ENCODE peak calls at places on chromosome 7, in ten cellular contexts. R is ACHN, O is RPMI7951, S is activated T-cell treated with anti-CD3 and anti-CD28 coated beads for 1 hour, I is GM13976, Z is mesothelial cell of epicardium, Y is SHP77, W is astrocyte of the cerebellum, D is HuH-7, M is globus pallidus. P is an unnamed sample.

GRCh38 chr7:99623702-99624447 is 7.1 kb downstream of the ZSCAN25 start:
- DNase-seq in R (no peak), O (no peak), S (no peak), I (no peak), Z (no peak), Y (no peak), W (no peak), D (no peak), M (no peak), P (no peak)

GRCh38 chr7:963236-964078 is 9.0 kb upstream of the ADAP1 start:
- DNase-seq in R (no peak), O (no peak), S (no peak), I (no peak), Z (no peak), Y (peak; percentile 74), W (no peak), D (no peak), M (no peak), P (no peak)

GRCh38 chr7:70481717-70482116 is 650.2 kb upstream of the GALNT17 start:
- DNase-seq in R (no peak), O (no peak), S (no peak), I (no peak), Z (no peak), Y (no peak), W (no peak), D (no peak), M (no peak), P (no peak)

GRCh38 chr7:157676001-157676400 is 339.2 kb downstream of the DNAJB6 start:
- DNase-seq in R (no peak), O (no peak), S (no peak), I (no peak), Z (no peak), Y (no peak), W (no peak), D (no peak), M (no peak), P (no peak)

GRCh38 chr7:167976-168791 is 24.2 kb upstream of the FAM20C start:
- DNase-seq in R (no peak), O (no peak), S (no peak), I (no peak), Z (no peak), Y (no peak), W (no peak), D (no peak), M (no peak), P (no peak)

GRCh38 chr7:44693641-44694313 is 54.9 kb upstream of the ZMIZ2 start:
- DNase-seq in R (peak; percentile 51), O (peak; percentile 41), S (no peak), I (no peak), Z (no peak), Y (no peak), W (peak; percentile 74), D (no peak), M (no peak), P (no peak)

GRCh38 chr7:128796325-128796724 is 4.6 kb downstream of the CCDC136 start:
- DNase-seq in R (no peak), O (no peak), S (no peak), I (no peak), Z (no peak), Y (no peak), W (peak; percentile 81), D (no peak), M (no peak), P (no peak)

GRCh38 chr7:50818324-50818723 is 35.6 kb upstream of the GRB10 start:
- DNase-seq in R (no peak), O (no peak), S (no peak), I (no peak), Z (no peak), Y (no peak), W (no peak), D (no peak), M (no peak), P (no peak)

GRCh38 chr7:92246363-92247101 is 758 bp downstream of the ANKIB1 start:
- DNase-seq in R (peak; percentile 44), O (peak; percentile 32), S (peak; percentile 2), I (peak; percentile 53), Z (no peak), Y (no peak), W (no peak), D (peak; percentile 33), M (peak; percentile 60), P (no peak)

GRCh38 chr7:34838329-34838728 is 180.3 kb downstream of the NPSR1 start:
- DNase-seq in R (no peak), O (peak; percentile 56), S (no peak), I (no peak), Z (no peak), Y (no peak), W (peak; percentile 79), D (no peak), M (no peak), P (no peak)

GRCh38 chr7:137671920-137672319 is 174.9 kb downstream of the DGKI start:
- DNase-seq in R (no peak), O (no peak), S (no peak), I (no peak), Z (no peak), Y (no peak), W (no peak), D (no peak), M (no peak), P (no peak)

GRCh38 chr7:45138433-45139267 is 18.9 kb upstream of the RAMP3 start:
- DNase-seq in R (no peak), O (no peak), S (no peak), I (no peak), Z (no peak), Y (no peak), W (no peak), D (no peak), M (no peak), P (no peak)

GRCh38 chr7:44678468-44679179 is 70.0 kb upstream of the ZMIZ2 start:
- DNase-seq in R (peak; percentile 22), O (peak; percentile 61), S (no peak), I (no peak), Z (no peak), Y (peak; percentile 50), W (no peak), D (peak; percentile 34), M (no peak), P (peak; percentile 5)

GRCh38 chr7:135428011-135428410 is 81.9 kb downstream of the CNOT4 start:
- DNase-seq in R (no peak), O (no peak), S (no peak), I (no peak), Z (no peak), Y (no peak), W (no peak), D (no peak), M (no peak), P (no peak)

GRCh38 chr7:81624650-81625310 is 145.1 kb downstream of the HGF start:
- DNase-seq in R (no peak), O (peak; percentile 60), S (no peak), I (no peak), Z (no peak), Y (no peak), W (no peak), D (no peak), M (no peak), P (no peak)

GRCh38 chr7:32319019-32319382 is 171.2 kb downstream of the LSM5 start:
- DNase-seq in R (no peak), O (no peak), S (no peak), I (no peak), Z (no peak), Y (no peak), W (no peak), D (no peak), M (no peak), P (no peak)

GRCh38 chr7:139626817-139627216 is 103.3 kb downstream of the CLEC2L start:
- DNase-seq in R (no peak), O (no peak), S (no peak), I (no peak), Z (no peak), Y (no peak), W (no peak), D (no peak), M (no peak), P (no peak)

GRCh38 chr7:47227762-47228177 is 354.1 kb downstream of the TNS3 start:
- DNase-seq in R (peak; percentile 86), O (peak; percentile 99), S (no peak), I (peak; percentile 34), Z (no peak), Y (no peak), W (peak; percentile 19), D (no peak), M (no peak), P (no peak)

GRCh38 chr7:100007887-100008286 is 7.5 kb upstream of the ZKSCAN1 start:
- DNase-seq in R (no peak), O (no peak), S (no peak), I (no peak), Z (no peak), Y (no peak), W (no peak), D (no peak), M (no peak), P (no peak)

GRCh38 chr7:37282093-37282444 is 166.6 kb downstream of the ELMO1 start:
- DNase-seq in R (no peak), O (no peak), S (no peak), I (no peak), Z (no peak), Y (no peak), W (no peak), D (no peak), M (no peak), P (no peak)

GRCh38 chr7:95684505-95684904 is 87.8 kb upstream of the DYNC1I1 start:
- DNase-seq in R (no peak), O (peak; percentile 38), S (no peak), I (no peak), Z (no peak), Y (no peak), W (no peak), D (no peak), M (peak; percentile 20), P (no peak)

GRCh38 chr7:55512635-55513034 is 59.7 kb downstream of the VOPP1 start:
- DNase-seq in R (no peak), O (no peak), S (no peak), I (no peak), Z (no peak), Y (no peak), W (no peak), D (no peak), M (no peak), P (no peak)

GRCh38 chr7:40490603-40490924 is 355.8 kb downstream of the SUGCT start:
- DNase-seq in R (no peak), O (no peak), S (no peak), I (no peak), Z (no peak), Y (no peak), W (no peak), D (no peak), M (no peak), P (no peak)

GRCh38 chr7:117138943-117139690 is 183.7 kb downstream of the WNT2 start:
- DNase-seq in R (no peak), O (no peak), S (no peak), I (no peak), Z (no peak), Y (no peak), W (no peak), D (no peak), M (no peak), P (no peak)

GRCh38 chr7:30206466-30206865 is 71.7 kb downstream of the MTURN start:
- DNase-seq in R (peak; percentile 62), O (peak; percentile 73), S (no peak), I (no peak), Z (no peak), Y (no peak), W (peak; percentile 18), D (no peak), M (no peak), P (no peak)

GRCh38 chr7:665751-666453 is 60.6 kb upstream of the DNAAF5 start:
- DNase-seq in R (no peak), O (no peak), S (no peak), I (no peak), Z (no peak), Y (no peak), W (no peak), D (no peak), M (no peak), P (no peak)